ENCODE peak calls at places on chromosomes 7 and 10, in six cellular contexts. C, J, Q, L, W and P are unnamed samples. For H3K9me2 and H3K9me3, the result is how much of the 10 kb centered on the place peaks cover.

GRCh38 chr7:2715341-2716231 is 27.6 kb downstream of the AMZ1 start:
- DNase-seq in Q (peak), J (no peak), L (no peak), C (no peak), W (no peak), P (peak)

GRCh38 chr10:104559935-104560334 is 81.2 kb upstream of the SORCS3 start:
- DNase-seq in J (peak), C (no peak), Q (no peak), W (no peak), L (no peak), P (no peak)

GRCh38 chr7:140448781-140449180 is 30.5 kb downstream of the MKRN1 start:
- DNase-seq in J (no peak), Q (no peak), C (no peak), W (no peak), L (no peak), P (no peak)

GRCh38 chr7:112009081-112009480 is 197.1 kb downstream of the DOCK4 start:
- DNase-seq in W (no peak), Q (peak), L (peak), C (no peak), J (peak), P (no peak)

GRCh38 chr7:119756687-119757086 is 516.3 kb upstream of the KCND2 start:
- DNase-seq in W (no peak), C (no peak), Q (no peak), L (no peak), J (no peak), P (no peak)

GRCh38 chr7:23076774-23077173 is 28.8 kb upstream of the KLHL7 start:
- DNase-seq in C (no peak), W (no peak), Q (no peak), L (no peak), J (no peak), P (no peak)

GRCh38 chr7:2444476-2444875 is 31.7 kb downstream of the GRIFIN start:
- DNase-seq in W (no peak), L (no peak), C (no peak), Q (no peak), J (peak), P (no peak)

GRCh38 chr7:36999851-37000480 is 275.7 kb upstream of the AOAH start:
- DNase-seq in W (no peak), L (no peak), Q (no peak), C (no peak), J (peak), P (no peak)

GRCh38 chr7:105963038-105963667 is at the start of gene CDHR3:
- DNase-seq in W (no peak), C (no peak), L (no peak), J (no peak), Q (no peak), P (no peak)

GRCh38 chr7:156058248-156058647 is 246.0 kb upstream of the SHH start:
- DNase-seq in C (no peak), J (no peak), L (no peak), Q (no peak), W (no peak), P (peak)

GRCh38 chr10:91745086-91745831 is 53.0 kb upstream of the TNKS2 start:
- DNase-seq in C (no peak), J (peak), W (peak), Q (peak), L (peak), P (no peak)

GRCh38 chr10:81179805-81180452 is 642.2 kb downstream of the SH2D4B start:
- DNase-seq in W (no peak), L (peak), C (peak), J (no peak), Q (peak), P (peak)

GRCh38 chr7:44787041-44787440 is 9.4 kb upstream of the PPIA start:
- DNase-seq in Q (peak), C (no peak), J (no peak), L (no peak), W (no peak), P (no peak)

GRCh38 chr10:121179006-121179405 is 327.8 kb downstream of the WDR11 start:
- DNase-seq in W (no peak), Q (no peak), L (no peak), J (no peak), C (no peak), P (no peak)

GRCh38 chr10:47402681-47403301 is 18.7 kb upstream of the ZNF488 start:
- DNase-seq in J (peak), C (no peak), Q (no peak), L (peak), W (peak), P (no peak)

GRCh38 chr7:54711900-54712595 is 47.0 kb downstream of the SEC61G start:
- DNase-seq in W (no peak), Q (no peak), L (no peak), C (no peak), J (no peak), P (no peak)

GRCh38 chr7:54709283-54709682 is 49.7 kb downstream of the SEC61G start:
- DNase-seq in W (no peak), L (no peak), J (no peak), Q (no peak), C (no peak), P (no peak)

DNA sequence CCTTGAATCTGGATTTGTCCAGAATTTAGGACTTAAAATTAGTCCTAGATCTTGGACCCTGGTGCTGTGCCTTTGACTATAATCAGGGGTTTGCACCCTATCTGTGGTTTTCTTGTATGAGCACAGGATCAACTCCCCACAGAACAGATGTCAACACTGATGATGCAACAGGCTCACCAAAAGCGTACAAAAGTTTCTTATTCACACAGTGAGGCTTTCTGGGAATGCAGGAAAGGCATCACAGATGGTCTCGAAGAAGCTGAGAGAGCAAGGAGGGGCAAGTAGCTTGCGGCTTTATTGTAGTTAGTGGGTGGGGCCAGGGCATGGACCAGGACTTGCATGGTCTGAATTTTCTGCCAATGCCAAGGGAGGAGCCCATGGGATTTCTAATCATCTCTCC is 46.2 kb downstream of the SEC61G start:
- DNase-seq in Q (no peak), C (no peak), W (no peak), J (no peak), L (no peak), P (no peak)
- H3K9me2 ChIP-seq in Q (under half), C (under half), W (under half), J (under half), L (under half), P (under half)

GRCh38 chr10:71267508-71268240 is 51.4 kb upstream of the SLC29A3 start:
- DNase-seq in C (no peak), L (no peak), J (no peak), Q (no peak), W (no peak), P (no peak)

GRCh38 chr10:71269301-71270288 is 49.5 kb upstream of the SLC29A3 start:
- DNase-seq in Q (no peak), L (no peak), C (no peak), J (peak), W (no peak), P (no peak)

GRCh38 chr10:71266918-71267442 is 52.1 kb upstream of the SLC29A3 start:
- DNase-seq in J (peak), L (no peak), Q (no peak), W (no peak), C (no peak), P (no peak)

GRCh38 chr10:71268751-71269150 is 50.3 kb upstream of the SLC29A3 start:
- DNase-seq in L (no peak), Q (no peak), C (no peak), J (peak), W (no peak), P (no peak)

GRCh38 chr10:71268247-71268691 is 50.8 kb upstream of the SLC29A3 start:
- DNase-seq in W (no peak), J (peak), Q (no peak), C (no peak), L (no peak), P (no peak)
- H3K9me3 ChIP-seq in W (under half), J (under half), Q (under half), C (under half), L (under half), P (under half)

GRCh38 chr7:96861-97260 is 95.5 kb upstream of the FAM20C start:
- DNase-seq in Q (no peak), C (no peak), L (no peak), W (no peak), J (no peak), P (no peak)

GRCh38 chr7:94251-94801 is 98.0 kb upstream of the FAM20C start:
- DNase-seq in W (no peak), Q (no peak), C (no peak), L (no peak), J (no peak), P (no peak)

GRCh38 chr7:95863-96260 is 96.5 kb upstream of the FAM20C start:
- DNase-seq in J (no peak), W (no peak), C (no peak), Q (no peak), L (no peak), P (no peak)

GRCh38 chr7:95180-95862 is 97.0 kb upstream of the FAM20C start:
- DNase-seq in J (peak), W (no peak), Q (no peak), L (peak), C (no peak), P (no peak)

GRCh38 chr7:97442-97841 is 94.9 kb upstream of the FAM20C start:
- DNase-seq in L (no peak), C (no peak), J (no peak), Q (no peak), W (no peak), P (no peak)
- H3K9ac ChIP-seq in L (no peak), C (no peak), J (no peak), Q (no peak), W (no peak), P (no peak)

GRCh38 chr7:131100357-131101054 is 227.2 kb upstream of the MKLN1 start:
- DNase-seq in L (no peak), J (no peak), W (no peak), Q (no peak), C (no peak), P (peak)
- H3K9me2 ChIP-seq in L (under half), J (under half), W (under half), Q (under half), C (under half), P (under half)